ENCODE peak calls at places on chromosomes 5 and 9, in five cellular contexts. H is HFFc6; F is HCT116; B is BE2C; U is CD8-positive, alpha-beta T cell. P is an unnamed sample.

GRCh38 chr9:136239963-136240330 is 5.7 kb downstream of the QSOX2 start:
- DNase-seq in H (no peak), F (no peak), B (no peak), U (no peak), P (no peak)

GRCh38 chr9:96500696-96501660 is 51.0 kb downstream of the HABP4 start:
- DNase-seq in H (peak; percentile 81), F (no peak), B (no peak), U (no peak), P (no peak)

GRCh38 chr9:95018099-95018927 is 291.8 kb downstream of the AOPEP start:
- DNase-seq in H (peak; percentile 96), F (peak; percentile 32), B (no peak), U (no peak), P (peak; percentile 24)

GRCh38 chr9:129139233-129139992 is 28.2 kb downstream of the PTPA start:
- DNase-seq in H (peak; percentile 82), F (peak; percentile 71), B (peak; percentile 83), U (peak; percentile 74), P (peak; percentile 79)

GRCh38 chr9:89658401-89658800 is 53.6 kb downstream of the GADD45G start:
- DNase-seq in H (no peak), F (no peak), B (no peak), U (no peak), P (no peak)

GRCh38 chr9:106921341-106921899 is 58.5 kb downstream of the ZNF462 start:
- DNase-seq in H (peak; percentile 11), F (peak; percentile 23), B (peak; percentile 51), U (peak; percentile 32), P (no peak)

GRCh38 chr9:130426883-130427282 is 17.9 kb upstream of the ASS1 start:
- DNase-seq in H (peak; percentile 47), F (no peak), B (peak; percentile 54), U (no peak), P (no peak)

GRCh38 chr9:134816264-134816663 is 64.3 kb upstream of the FCN2 start:
- DNase-seq in H (no peak), F (no peak), B (no peak), U (no peak), P (no peak)

GRCh38 chr5:39518516-39518915 is 93.7 kb upstream of the DAB2 start:
- DNase-seq in H (peak; percentile 46), F (no peak), B (no peak), U (no peak), P (no peak)

GRCh38 chr5:59079622-59080620 is 497.0 kb downstream of the RAB3C start:
- DNase-seq in H (peak; percentile 94), F (no peak), B (no peak), U (no peak), P (no peak)

GRCh38 chr5:90037646-90038045 is 371.9 kb downstream of the CETN3 start:
- DNase-seq in H (no peak), F (no peak), B (no peak), U (no peak), P (no peak)

GRCh38 chr5:58983496-58983895 is 400.6 kb downstream of the RAB3C start:
- DNase-seq in H (no peak), F (no peak), B (no peak), U (no peak), P (no peak)

GRCh38 chr5:81021951-81022687 is 62.0 kb downstream of the RASGRF2 start:
- DNase-seq in H (no peak), F (no peak), B (no peak), U (no peak), P (no peak)

GRCh38 chr9:117178596-117179111 is 236.2 kb downstream of the ASTN2 start:
- DNase-seq in H (no peak), F (no peak), B (peak; percentile 87), U (no peak), P (no peak)

DNA sequence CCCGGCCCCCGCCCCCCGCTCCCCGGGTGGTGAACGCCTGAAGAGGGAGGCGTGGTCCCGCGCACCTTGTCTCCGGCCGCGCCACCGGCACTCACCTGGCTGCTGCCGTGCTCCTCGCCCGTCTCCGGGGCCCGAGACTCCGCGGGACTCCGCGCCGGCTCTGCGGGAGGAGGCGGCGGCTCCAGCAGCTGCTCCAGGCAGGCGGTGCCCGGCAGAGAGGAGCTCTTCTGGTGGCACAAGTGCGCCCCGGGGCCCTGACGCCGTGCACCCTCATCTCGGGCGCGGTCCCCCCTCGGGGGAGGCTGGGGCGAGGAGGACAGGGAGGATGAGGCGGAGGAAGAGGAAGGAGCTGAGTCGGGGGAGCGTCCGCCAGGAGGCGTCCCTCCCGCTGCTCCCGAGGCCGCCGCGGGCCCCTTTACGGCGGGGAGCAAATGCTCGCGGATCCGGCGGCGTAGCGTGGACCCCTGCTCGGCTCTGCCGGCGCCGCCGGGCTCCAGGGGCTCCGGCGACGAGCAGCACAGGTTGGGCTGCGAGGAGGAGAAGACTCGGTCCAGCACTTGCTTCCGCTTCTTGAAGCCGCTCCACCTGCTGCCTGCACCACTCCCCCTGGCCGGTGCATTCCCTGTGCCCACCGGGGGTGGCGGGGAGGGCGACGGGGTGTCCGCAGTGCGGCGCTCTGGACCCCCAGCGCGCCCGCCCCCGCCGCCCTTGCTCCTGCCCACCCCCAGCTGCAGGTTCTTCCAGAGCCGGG is 958 bp downstream of the MCTP1 start:
- DNase-seq in H (no peak), F (no peak), B (peak; percentile 32), U (no peak), P (peak; percentile 64)
- TF ChIP-seq CTCF in H (peak; percentile 54), F (peak; percentile 17), B (peak; percentile 53), U (no peak), P (peak; percentile 57)

GRCh38 chr9:109574061-109574882 is 76.2 kb upstream of the PTPN3 start:
- DNase-seq in H (peak; percentile 65), F (peak; percentile 38), B (peak; percentile 39), U (no peak), P (peak; percentile 45)
- TF ChIP-seq CTCF in H (peak; percentile 85), F (peak; percentile 72), B (peak; percentile 60), U (peak; percentile 3), P (peak; percentile 72)

GRCh38 chr5:73654861-73655318 is 28.9 kb downstream of the ARHGEF28 start:
- DNase-seq in H (peak; percentile 21), F (no peak), B (no peak), U (no peak), P (no peak)
- TF ChIP-seq CTCF in H (no peak), F (no peak), B (no peak), U (no peak), P (no peak)

DNA sequence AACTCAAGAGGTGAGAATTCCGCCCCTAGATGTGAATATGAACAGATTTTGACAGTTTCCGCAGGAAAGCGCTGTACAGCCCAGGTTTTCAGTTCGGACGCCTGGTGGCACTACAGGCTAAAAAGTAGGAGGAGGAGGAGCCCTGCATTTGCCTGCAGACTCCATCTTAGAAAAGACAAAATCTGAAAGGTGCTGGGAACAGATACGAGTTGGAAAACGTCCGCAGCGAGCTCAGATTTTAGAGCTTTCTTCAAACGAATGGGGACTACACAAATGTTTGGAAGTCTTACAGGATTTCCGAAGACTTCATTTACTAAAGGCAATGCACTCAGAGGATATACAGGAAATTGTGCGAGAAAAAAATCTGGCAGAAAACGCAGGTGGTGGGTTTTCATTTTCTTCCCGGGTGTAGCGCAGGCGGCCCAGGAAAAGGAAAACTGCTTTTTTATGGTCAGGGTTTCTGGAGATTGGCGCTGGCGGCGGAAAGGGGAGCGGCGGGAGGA is 9.9 kb upstream of the PCDHB2 start:
- DNase-seq in H (peak; percentile 71), F (no peak), B (peak; percentile 79), U (peak; percentile 41), P (no peak)
- TF ChIP-seq CTCF in H (peak; percentile 77), F (peak; percentile 25), B (peak; percentile 85), U (peak; percentile 46), P (peak; percentile 6)

GRCh38 chr5:113524927-113525326 is 11.4 kb downstream of the YTHDC2 start:
- DNase-seq in H (no peak), F (no peak), B (no peak), U (no peak), P (peak; percentile 19)
- TF ChIP-seq CTCF in H (no peak), F (no peak), B (no peak), U (no peak), P (no peak)

GRCh38 chr9:24616858-24617257 is 71.2 kb upstream of the IZUMO3 start:
- DNase-seq in H (no peak), F (no peak), B (no peak), U (no peak), P (no peak)

DNA sequence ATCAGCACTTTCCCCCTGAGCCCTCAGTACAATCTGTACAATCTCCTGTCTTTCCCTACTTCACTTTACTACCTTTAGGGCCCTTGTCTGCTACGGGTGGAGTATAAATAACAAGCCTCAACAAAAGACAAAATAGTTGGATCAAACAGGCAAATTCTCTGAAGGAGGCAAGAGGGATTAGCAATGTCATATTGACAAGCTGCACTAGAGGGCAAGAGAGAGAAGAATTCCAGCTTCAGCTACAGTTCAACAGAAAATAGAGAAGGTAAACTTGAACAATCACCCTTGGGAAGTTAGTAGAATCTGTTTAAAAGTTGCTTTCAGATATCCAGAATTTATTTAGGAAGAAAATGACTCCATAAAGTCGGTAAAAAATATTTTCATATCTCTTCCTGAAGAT is 68.4 kb upstream of the IZUMO3 start:
- DNase-seq in H (no peak), F (no peak), B (no peak), U (no peak), P (no peak)
- TF ChIP-seq CTCF in H (no peak), F (no peak), B (peak; percentile 41), U (no peak), P (no peak)

DNA sequence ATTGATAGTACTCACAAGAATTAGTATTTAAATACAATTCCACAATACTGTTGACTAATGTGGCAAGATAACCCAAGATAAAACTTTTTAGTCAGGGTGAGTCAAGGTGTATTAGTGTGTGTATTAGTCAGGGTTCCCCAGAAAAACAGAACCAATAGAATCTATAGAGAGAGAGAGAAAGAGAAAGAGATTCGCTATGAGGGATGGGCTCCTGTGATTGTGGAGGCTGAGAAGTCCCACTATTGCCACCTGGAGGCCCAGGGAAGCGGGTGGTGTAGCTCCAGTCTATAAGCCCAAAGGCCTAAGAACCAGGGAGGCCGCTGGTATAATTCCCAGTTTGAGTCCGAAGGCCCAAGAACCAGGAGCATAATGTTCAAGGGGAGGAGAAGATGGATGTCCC is 10.0 kb upstream of the SHISAL2B start:
- DNase-seq in H (peak; percentile 4), F (no peak), B (peak; percentile 12), U (no peak), P (no peak)
- TF ChIP-seq CTCF in H (peak; percentile 31), F (peak; percentile 40), B (peak; percentile 31), U (no peak), P (no peak)

GRCh38 chr5:171667341-171668096 is 118.1 kb upstream of the SMIM23 start:
- DNase-seq in H (no peak), F (no peak), B (no peak), U (no peak), P (no peak)
- TF ChIP-seq CTCF in H (no peak), F (no peak), B (no peak), U (no peak), P (no peak)

GRCh38 chr9:21395778-21396717 is 10.8 kb upstream of the IFNA2 start:
- DNase-seq in H (no peak), F (peak; percentile 21), B (peak; percentile 70), U (peak; percentile 50), P (peak; percentile 41)

DNA sequence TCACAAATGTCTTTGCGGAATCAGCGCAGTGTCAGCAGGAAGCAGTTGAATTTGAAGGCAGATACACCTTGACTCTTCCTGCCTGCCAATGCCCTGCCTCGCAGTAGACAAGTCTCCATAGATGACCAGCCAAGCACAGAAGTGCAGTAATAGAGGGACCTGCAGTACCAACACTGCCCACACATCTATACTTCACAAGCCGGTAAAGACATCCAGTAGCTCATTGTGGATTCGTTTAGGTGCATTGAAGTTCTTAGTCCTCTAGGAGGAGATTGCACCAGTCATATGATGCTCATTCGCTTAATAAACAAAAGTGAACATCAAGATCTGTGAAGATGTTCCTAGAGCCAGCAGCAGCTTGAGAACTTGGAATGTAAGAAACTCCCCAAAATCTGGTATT is 7.1 kb upstream of the IFNA2 start:
- DNase-seq in H (peak; percentile 50), F (peak; percentile 80), B (peak; percentile 18), U (no peak), P (no peak)
- TF ChIP-seq CTCF in H (peak; percentile 70), F (peak; percentile 70), B (peak; percentile 45), U (peak; percentile 27), P (no peak)